ENCODE peak calls at places on chromosomes 13 and 19, in five cellular contexts. B, Y, V, H and N are unnamed samples.

GRCh38 chr13:27118428-27119054 is 53.1 kb downstream of the USP12 start:
- DNase-seq in Y (no peak), V (no peak), B (no peak), H (no peak), N (no peak)

GRCh38 chr19:47446534-47447469 is 24.9 kb downstream of the SLC8A2 start:
- DNase-seq in H (no peak), V (no peak), Y (peak; percentile 16), B (no peak), N (no peak)

GRCh38 chr19:5343848-5344247 is 3.2 kb upstream of the PTPRS start:
- DNase-seq in Y (no peak), V (peak; percentile 47), B (peak; percentile 22), H (peak; percentile 13), N (peak; percentile 18)

GRCh38 chr19:42370667-42371066 is 19.4 kb downstream of the CNFN start:
- DNase-seq in Y (no peak), V (no peak), B (no peak), H (no peak), N (no peak)

GRCh38 chr19:42322305-42322704 is 3.1 kb upstream of the MEGF8 start:
- DNase-seq in B (no peak), Y (no peak), H (no peak), V (no peak), N (no peak)

GRCh38 chr19:4267901-4268815 is 10.9 kb upstream of the SHD start:
- DNase-seq in Y (no peak), B (no peak), H (no peak), V (no peak), N (no peak)

GRCh38 chr13:80945328-80945727 is 604.4 kb upstream of the SPRY2 start:
- DNase-seq in B (no peak), Y (no peak), H (no peak), V (no peak), N (no peak)

GRCh38 chr19:48397636-48398328 is 4.3 kb downstream of the GRIN2D start:
- DNase-seq in V (no peak), H (no peak), Y (no peak), B (no peak), N (no peak)

GRCh38 chr13:46831588-46832194 is 34.7 kb upstream of the ESD start:
- DNase-seq in V (peak; percentile 58), H (peak; percentile 15), Y (peak; percentile 71), B (peak; percentile 71), N (peak; percentile 8)

GRCh38 chr13:28136916-28137315 is 1.4 kb upstream of the PAN3 start:
- DNase-seq in Y (peak; percentile 3), B (peak; percentile 28), H (no peak), V (no peak), N (no peak)

GRCh38 chr19:47176627-47177090 is 46.0 kb downstream of the SAE1 start:
- DNase-seq in H (peak; percentile 85), Y (no peak), B (peak; percentile 89), V (peak; percentile 98), N (peak; percentile 93)

GRCh38 chr13:49071341-49071937 is 95.7 kb downstream of the FNDC3A start:
- DNase-seq in Y (no peak), H (no peak), V (peak; percentile 32), B (no peak), N (no peak)

GRCh38 chr19:16684216-16684615 is 23.3 kb downstream of the TMEM38A start:
- DNase-seq in Y (no peak), B (no peak), V (no peak), H (no peak), N (no peak)

GRCh38 chr13:50408068-50408467 is 392.8 kb downstream of the KCNRG start:
- DNase-seq in H (no peak), V (no peak), B (no peak), Y (no peak), N (no peak)

GRCh38 chr13:38348890-38349289 is 761 bp upstream of the UFM1 start:
- DNase-seq in H (no peak), Y (peak; percentile 30), V (peak; percentile 40), B (peak; percentile 64), N (no peak)

GRCh38 chr19:31783592-31783991 is 434.4 kb upstream of the TSHZ3 start:
- DNase-seq in Y (no peak), H (no peak), B (no peak), V (no peak), N (no peak)

GRCh38 chr19:10412257-10412977 is 7.9 kb upstream of the PDE4A start:
- DNase-seq in Y (no peak), B (no peak), H (no peak), V (no peak), N (no peak)

GRCh38 chr13:39196957-39197644 is 158.8 kb downstream of the NHLRC3 start:
- DNase-seq in V (no peak), B (no peak), Y (peak; percentile 35), H (no peak), N (no peak)

GRCh38 chr13:77028202-77028601 is 1.2 kb upstream of the FBXL3 start:
- DNase-seq in B (peak; percentile 75), H (no peak), Y (no peak), V (no peak), N (no peak)

GRCh38 chr19:55451522-55452380 is 8.7 kb upstream of the SHISA7 start:
- DNase-seq in H (no peak), Y (no peak), B (no peak), V (no peak), N (no peak)
- H3K4me3 ChIP-seq in H (peak overlapping the region; percentile 13), Y (no peak overlapping the region), B (no peak overlapping the region), V (peak overlapping the region; percentile 9), N (no peak overlapping the region)

GRCh38 chr19:2449019-2449418 is 7.7 kb downstream of the LMNB2 start:
- DNase-seq in B (no peak), V (no peak), Y (no peak), H (no peak), N (no peak)
- TF ChIP-seq CTCF in B (no peak), V (no peak), Y (no peak), H (no peak), N (no peak)

DNA sequence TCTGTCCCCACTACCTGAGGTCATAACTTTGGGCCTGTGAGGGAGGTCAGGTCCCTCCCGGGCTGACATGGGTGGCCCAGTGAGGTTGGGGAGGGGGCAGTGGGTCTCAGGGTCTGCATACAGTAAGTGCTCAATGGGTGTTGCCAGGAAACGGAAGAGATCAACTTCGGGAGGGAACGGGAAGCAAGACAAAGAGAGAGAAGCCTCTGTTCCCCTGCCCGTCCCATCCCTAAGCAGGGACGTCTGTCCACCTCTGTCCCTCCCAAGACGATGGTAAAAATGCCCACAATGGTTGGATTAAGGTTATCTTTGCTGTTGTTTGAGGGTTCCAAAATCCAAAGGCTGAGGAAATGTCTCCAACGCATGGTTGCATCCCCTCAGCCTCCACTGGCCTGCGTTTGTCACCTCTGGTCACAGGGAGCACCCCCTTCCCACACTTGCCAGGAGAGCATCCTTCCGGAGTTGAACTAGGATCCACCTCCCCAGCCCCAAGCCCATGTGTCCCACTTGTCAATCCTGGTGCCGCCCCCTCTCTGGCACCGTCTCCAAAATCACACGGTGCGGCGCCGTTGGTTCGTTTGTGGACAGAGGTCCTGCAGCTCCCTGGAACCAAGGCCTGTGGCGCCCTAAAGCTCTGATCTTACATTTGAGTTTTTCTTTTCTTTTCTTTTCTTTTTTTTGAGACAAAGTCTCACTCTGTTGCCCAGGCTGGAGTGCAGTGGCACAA is 774 bp upstream of the HOMER3 start:
- DNase-seq in B (no peak), V (no peak), H (no peak), Y (no peak), N (no peak)
- H3K4me3 ChIP-seq in B (peak overlapping the region; percentile 4), V (peak overlapping the region; percentile 16), H (peak overlapping the region; percentile 58), Y (peak overlapping the region; percentile 42), N (peak overlapping the region; percentile 41)

GRCh38 chr13:61880576-61881283 is 465.1 kb upstream of the PCDH20 start:
- DNase-seq in Y (peak; percentile 33), B (peak; percentile 3), V (peak; percentile 5), H (no peak), N (no peak)
- TF ChIP-seq CTCF in Y (peak; percentile 51), B (peak; percentile 33), V (peak; percentile 19), H (peak; percentile 56), N (peak; percentile 9)

DNA sequence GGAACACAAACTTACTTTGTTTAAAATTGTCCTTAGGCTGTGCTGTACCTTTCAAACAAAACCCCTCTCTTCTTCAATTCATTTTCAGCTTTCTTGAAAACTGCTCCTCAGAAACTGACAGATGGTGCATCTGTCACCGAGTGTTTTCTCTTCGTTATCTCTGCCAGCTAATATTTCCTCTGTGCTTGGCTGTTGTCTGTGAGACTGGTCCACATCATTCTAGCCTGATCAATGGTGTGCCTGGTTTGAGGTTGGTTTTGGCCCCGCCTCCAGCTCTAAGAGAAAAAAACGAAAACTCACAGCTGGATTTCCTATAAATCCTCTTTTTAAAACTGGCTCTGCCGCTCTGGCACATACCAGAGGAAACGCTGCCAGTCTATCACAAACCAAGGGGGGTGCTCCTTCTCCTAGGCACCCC is 79.7 kb downstream of the STARD13 start:
- DNase-seq in H (no peak), B (peak; percentile 74), V (peak; percentile 62), Y (no peak), N (no peak)
- H3K4me3 ChIP-seq in H (peak overlapping the region; percentile 3), B (no peak overlapping the region), V (peak overlapping the region; percentile 7), Y (no peak overlapping the region), N (no peak overlapping the region)

GRCh38 chr19:7382694-7383093 is 34.0 kb downstream of the ARHGEF18 start:
- DNase-seq in H (no peak), B (no peak), Y (no peak), V (no peak), N (no peak)
- TF ChIP-seq CTCF in H (no peak), B (no peak), Y (peak; percentile 26), V (no peak), N (no peak)

GRCh38 chr13:67296511-67296910 is 66.4 kb upstream of the PCDH9 start:
- DNase-seq in H (no peak), V (peak; percentile 23), B (peak; percentile 78), Y (peak; percentile 43), N (no peak)

GRCh38 chr13:67303661-67304333 is 73.7 kb upstream of the PCDH9 start:
- DNase-seq in H (no peak), V (no peak), B (no peak), Y (peak; percentile 59), N (no peak)

GRCh38 chr13:67299731-67300130 is 69.6 kb upstream of the PCDH9 start:
- DNase-seq in Y (peak; percentile 6), B (peak; percentile 69), H (no peak), V (peak; percentile 38), N (no peak)

GRCh38 chr13:67298297-67298696 is 68.2 kb upstream of the PCDH9 start:
- DNase-seq in H (no peak), Y (no peak), V (peak; percentile 67), B (no peak), N (no peak)

DNA sequence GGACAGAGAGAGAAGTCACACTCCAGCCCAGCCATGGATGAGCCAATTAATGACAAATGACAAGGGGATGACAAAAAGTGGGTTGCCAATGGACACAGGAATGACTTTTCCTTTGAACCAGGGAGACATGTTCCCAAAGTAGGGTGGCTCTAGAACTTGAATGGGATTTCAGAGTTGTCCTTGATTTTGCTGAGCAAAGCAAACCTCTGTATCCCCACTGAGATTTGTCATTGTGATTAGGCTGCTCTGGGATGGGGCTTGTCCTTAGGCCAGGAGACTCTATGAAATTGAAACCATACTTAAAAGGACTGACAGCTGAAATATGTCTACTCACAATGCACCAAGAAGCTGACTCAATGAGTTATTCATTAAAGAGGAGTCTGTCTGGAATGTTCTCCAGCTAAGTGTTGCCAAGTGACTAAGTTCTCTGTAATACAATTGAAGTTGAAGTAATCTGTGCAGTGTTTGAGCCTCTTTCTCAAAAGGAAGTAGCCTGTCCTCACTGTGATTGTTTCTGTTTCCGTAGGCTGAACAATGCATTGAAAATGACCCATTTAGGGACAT is 69.0 kb upstream of the PCDH9 start:
- DNase-seq in H (peak; percentile 38), Y (peak; percentile 73), B (peak; percentile 95), V (peak; percentile 91), N (peak; percentile 18)
- H3K4me3 ChIP-seq in H (no peak overlapping the region), Y (no peak overlapping the region), B (no peak overlapping the region), V (peak overlapping the region; percentile 11), N (no peak overlapping the region)

GRCh38 chr13:86725105-86725504 is 925.9 kb upstream of the SLITRK6 start:
- DNase-seq in Y (no peak), V (no peak), H (no peak), B (no peak), N (no peak)
- TF ChIP-seq CTCF in Y (peak; percentile 28), V (no peak), H (peak; percentile 12), B (no peak), N (no peak)